ENCODE peak calls at places on chromosomes 1 and 21, in eight cellular contexts. B is Panc1, L is prostate gland, Z is GM23338, Y is A549, K is OCI-LY7, D is cardiac fibroblast, P is pancreas. R is an unnamed sample.

GRCh38 chr1:6508154-6508875 is 16.8 kb upstream of the PLEKHG5 start:
- DNase-seq in P (no peak), K (no peak), Z (no peak), L (no peak), Y (no peak), B (no peak), D (no peak), R (no peak)

GRCh38 chr1:192489748-192490147 is 85.8 kb upstream of the RGS1 start:
- DNase-seq in D (peak; percentile 94), K (peak; percentile 23), Y (peak; percentile 72), Z (peak; percentile 25), B (no peak), P (no peak), L (peak; percentile 33), R (no peak)

GRCh38 chr21:17454315-17455027 is 58.4 kb upstream of the CXADR start:
- DNase-seq in D (peak; percentile 92), Z (peak; percentile 89), K (peak; percentile 70), Y (peak; percentile 92), L (no peak), B (peak; percentile 96), P (peak; percentile 68), R (no peak)

GRCh38 chr1:89999208-89999607 is 4.3 kb downstream of the ZNF326 start:
- DNase-seq in L (no peak), P (no peak), Y (no peak), B (no peak), D (no peak), Z (no peak), K (no peak), R (no peak)

GRCh38 chr21:35227774-35228173 is 178.7 kb upstream of the RUNX1 start:
- DNase-seq in D (no peak), B (no peak), Z (no peak), K (peak; percentile 95), L (no peak), Y (no peak), P (no peak), R (peak; percentile 41)

GRCh38 chr1:27513521-27513920 is 23.6 kb upstream of the WASF2 start:
- DNase-seq in Z (no peak), P (no peak), K (no peak), D (no peak), L (no peak), B (no peak), Y (no peak), R (no peak)

GRCh38 chr1:29247044-29247443 is 10.7 kb downstream of the PTPRU start:
- DNase-seq in D (no peak), Y (no peak), P (no peak), Z (no peak), B (no peak), L (no peak), K (no peak), R (no peak)

GRCh38 chr1:27773732-27774445 is 870 bp downstream of the STX12 start:
- DNase-seq in B (no peak), Z (no peak), D (peak; percentile 53), L (no peak), Y (peak; percentile 4), K (peak; percentile 47), P (no peak), R (no peak)

GRCh38 chr1:1213153-1213918 is 617 bp downstream of the TNFRSF4 start:
- DNase-seq in K (no peak), L (no peak), B (no peak), D (no peak), Z (no peak), P (peak; percentile 59), Y (no peak), R (no peak)

GRCh38 chr21:45937721-45938452 is 43.7 kb upstream of the COL6A1 start:
- DNase-seq in K (no peak), Y (no peak), P (no peak), D (no peak), L (no peak), B (no peak), Z (no peak), R (no peak)

GRCh38 chr1:9867408-9868243 is 42.4 kb downstream of the CTNNBIP1 start:
- DNase-seq in L (peak; percentile 81), K (peak; percentile 87), D (peak; percentile 76), P (peak; percentile 95), Z (peak; percentile 89), Y (peak; percentile 57), B (no peak), R (peak; percentile 54)

GRCh38 chr1:1106510-1107221 is 9.2 kb downstream of the C1orf159 start:
- DNase-seq in L (no peak), P (peak; percentile 48), Z (no peak), K (no peak), Y (no peak), D (no peak), B (no peak), R (no peak)

GRCh38 chr1:206892351-206892984 is 4.8 kb upstream of the IL24 start:
- DNase-seq in P (no peak), Z (no peak), Y (no peak), D (peak; percentile 74), K (no peak), L (no peak), B (no peak), R (no peak)

GRCh38 chr1:62926681-62927252 is 142.8 kb downstream of the ATG4C start:
- DNase-seq in K (no peak), L (no peak), Y (no peak), P (no peak), D (no peak), Z (no peak), B (no peak), R (no peak)
- TF ChIP-seq CTCF in K (peak; percentile 50), L (no peak), Y (no peak), P (no peak), D (no peak), Z (peak; percentile 37), B (peak; percentile 35), R (no peak)

DNA sequence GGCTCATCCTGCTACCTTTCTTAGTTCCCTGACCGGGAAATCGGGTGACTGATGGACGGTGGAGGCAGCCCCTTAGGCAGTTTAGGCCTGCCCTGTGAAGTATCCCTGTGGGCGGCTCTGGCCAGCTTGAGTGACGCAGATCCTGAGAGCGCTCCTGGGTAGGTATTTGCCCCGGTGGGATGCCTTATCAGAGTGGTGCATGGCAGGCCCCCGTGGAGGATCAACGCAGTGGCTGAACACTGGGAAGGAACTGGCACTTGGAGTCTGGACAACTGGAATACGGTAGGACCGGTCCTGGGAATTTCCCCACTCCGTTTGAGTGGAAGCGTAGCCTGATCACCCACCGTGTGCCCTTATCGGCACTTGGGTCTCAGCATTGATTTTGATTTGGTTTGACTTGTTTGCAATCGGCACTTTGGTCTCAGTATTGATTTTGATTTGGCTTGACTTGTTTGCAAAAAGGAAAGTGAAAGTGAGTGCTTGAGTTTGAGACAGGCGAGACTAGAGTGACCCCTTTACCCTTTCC is 15.2 kb downstream of the PLA2G2F start:
- DNase-seq in Z (no peak), D (no peak), P (peak; percentile 51), B (no peak), K (no peak), L (no peak), Y (no peak), R (no peak)
- H3K4me3 ChIP-seq in Z (no peak overlapping the region), D (no peak overlapping the region), P (no peak overlapping the region), B (no peak overlapping the region), K (no peak overlapping the region), L (no peak overlapping the region), Y (no peak overlapping the region), R (no peak overlapping the region)

DNA sequence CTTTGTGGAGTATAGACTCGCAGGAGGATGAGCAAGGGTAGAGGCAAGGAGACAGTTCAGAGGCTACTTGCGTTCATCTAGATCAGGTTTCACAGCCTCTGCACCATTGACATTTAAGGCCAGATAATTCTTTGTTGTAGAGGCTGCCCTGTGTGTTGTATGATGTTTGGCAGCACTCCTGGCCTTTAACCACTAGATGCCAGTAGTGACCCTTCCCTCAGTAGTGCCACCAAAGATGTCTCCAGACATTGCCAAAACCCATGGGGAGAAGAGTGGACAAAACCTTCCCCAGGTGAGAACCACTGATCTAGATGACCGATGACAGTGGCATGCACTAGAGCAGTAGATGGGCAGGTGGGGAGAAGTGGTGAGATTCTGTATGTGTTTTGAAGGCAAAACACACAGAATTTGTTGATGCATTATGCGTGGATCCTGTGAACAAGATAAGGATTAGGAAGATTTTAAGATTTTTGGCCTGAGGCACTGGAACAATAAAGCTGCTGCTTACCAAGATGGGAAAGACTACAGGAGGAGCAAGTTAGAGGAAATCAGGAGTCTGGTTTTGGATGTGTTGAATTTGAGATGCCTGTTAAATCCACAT is 9.9 kb upstream of the COG2 start:
- DNase-seq in Z (peak; percentile 76), D (peak; percentile 44), B (peak; percentile 36), Y (peak; percentile 59), L (peak; percentile 10), K (peak; percentile 51), P (no peak), R (no peak)
- TF ChIP-seq CTCF in Z (peak; percentile 81), D (peak; percentile 63), B (peak; percentile 81), Y (peak; percentile 64), L (peak; percentile 19), K (peak; percentile 79), P (peak; percentile 45), R (peak; percentile 72)

GRCh38 chr1:88647749-88648415 is 36.2 kb upstream of the PKN2 start:
- DNase-seq in P (no peak), L (no peak), Y (no peak), D (no peak), K (no peak), Z (peak; percentile 15), B (no peak), R (no peak)
- H3K4me3 ChIP-seq in P (no peak overlapping the region), L (no peak overlapping the region), Y (no peak overlapping the region), D (no peak overlapping the region), K (no peak overlapping the region), Z (no peak overlapping the region), B (no peak overlapping the region), R (no peak overlapping the region)

DNA sequence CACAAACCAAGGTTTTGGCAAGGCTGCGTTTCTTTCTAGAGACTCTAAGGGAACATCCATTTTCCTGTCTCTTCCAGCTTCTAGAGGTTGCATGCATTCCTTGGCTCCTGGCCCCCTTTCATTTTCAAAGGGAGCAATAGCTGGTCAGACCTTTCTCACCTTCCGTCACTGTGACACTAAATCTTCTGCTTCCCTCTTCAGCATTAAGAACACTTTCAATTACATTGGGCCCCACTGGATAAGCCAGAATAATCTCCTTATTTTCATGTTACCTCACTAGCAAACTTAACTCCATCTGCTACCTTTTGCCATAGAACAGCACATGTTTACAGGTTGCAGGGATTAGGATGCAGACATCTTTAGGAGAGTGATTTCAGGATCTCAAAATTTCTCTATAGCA is 221.6 kb upstream of the SGIP1 start:
- DNase-seq in L (no peak), P (no peak), B (no peak), Y (no peak), D (no peak), Z (no peak), K (no peak), R (no peak)
- TF ChIP-seq CTCF in L (no peak), P (no peak), B (no peak), Y (no peak), D (no peak), Z (no peak), K (no peak), R (no peak)

GRCh38 chr1:215569987-215570824 is 3.1 kb downstream of the KCTD3 start:
- DNase-seq in K (no peak), D (peak; percentile 30), B (no peak), Z (no peak), L (no peak), P (no peak), Y (no peak), R (no peak)
- H3K4me3 ChIP-seq in K (no peak overlapping the region), D (no peak overlapping the region), B (peak overlapping the region; percentile 82), Z (peak overlapping the region; percentile 93), L (no peak overlapping the region), P (no peak overlapping the region), Y (peak overlapping the region; percentile 78), R (peak overlapping the region; percentile 21)

R was measured in GM12864.